ENCODE peak calls at places on chromosomes 3 and 15, in five cellular contexts. F is lower lobe of right lung, B is choroid plexus epithelial cell, A is A549, T is suprapubic skin. R is an unnamed sample.

GRCh38 chr15:71278989-71279756 is 163.9 kb downstream of the THSD4 start:
- DNase-seq in F (peak; percentile 55), B (peak; percentile 99), A (peak; percentile 78), T (peak; percentile 81), R (peak; percentile 29)

GRCh38 chr3:4819294-4819693 is 159.9 kb upstream of the BHLHE40 start:
- DNase-seq in F (no peak), B (no peak), A (no peak), T (no peak), R (no peak)

GRCh38 chr3:16860234-16860633 is 24.5 kb upstream of the PLCL2 start:
- DNase-seq in F (no peak), B (no peak), A (no peak), T (no peak), R (no peak)

GRCh38 chr3:48915296-48915695 is 3.3 kb upstream of the ARIH2 start:
- DNase-seq in F (no peak), B (peak; percentile 53), A (no peak), T (peak; percentile 28), R (no peak)

GRCh38 chr3:122356402-122356801 is 26.6 kb downstream of the MIX23 start:
- DNase-seq in F (no peak), B (peak; percentile 63), A (peak; percentile 31), T (no peak), R (no peak)

GRCh38 chr15:91553455-91553854 is 300.1 kb upstream of the SLCO3A1 start:
- DNase-seq in F (no peak), B (no peak), A (no peak), T (no peak), R (no peak)

GRCh38 chr3:184325715-184326114 is 11.3 kb downstream of the EIF4G1 start:
- DNase-seq in F (no peak), B (no peak), A (no peak), T (no peak), R (no peak)

GRCh38 chr3:150194957-150195356 is 213.1 kb upstream of the TSC22D2 start:
- DNase-seq in F (no peak), B (no peak), A (no peak), T (no peak), R (no peak)

GRCh38 chr15:68984589-68984988 is 29.9 kb upstream of the NOX5 start:
- DNase-seq in F (no peak), B (no peak), A (no peak), T (no peak), R (no peak)

GRCh38 chr15:60717008-60717407 is 238.1 kb upstream of the ICE2 start:
- DNase-seq in F (no peak), B (no peak), A (no peak), T (no peak), R (no peak)

GRCh38 chr15:83092309-83092976 is 15.0 kb upstream of the TM6SF1 start:
- DNase-seq in F (peak; percentile 65), B (peak; percentile 80), A (no peak), T (no peak), R (no peak)

GRCh38 chr15:86629957-86630356 is 550.3 kb downstream of the AGBL1 start:
- DNase-seq in F (no peak), B (no peak), A (no peak), T (no peak), R (no peak)

GRCh38 chr3:38032328-38032865 is 3.0 kb upstream of the PLCD1 start:
- DNase-seq in F (no peak), B (no peak), A (no peak), T (no peak), R (no peak)

GRCh38 chr3:59326246-59327024 is 276.6 kb upstream of the CFAP20DC start:
- DNase-seq in F (no peak), B (no peak), A (no peak), T (no peak), R (no peak)

GRCh38 chr3:50126287-50127211 is 28.6 kb upstream of the SEMA3F start:
- DNase-seq in F (peak; percentile 39), B (peak; percentile 56), A (no peak), T (no peak), R (no peak)

GRCh38 chr15:83904107-83904720 is 250.3 kb downstream of the ADAMTSL3 start:
- DNase-seq in F (no peak), B (peak; percentile 95), A (no peak), T (no peak), R (peak; percentile 35)

GRCh38 chr15:83655237-83655616 is 1.3 kb downstream of the ADAMTSL3 start:
- DNase-seq in F (no peak), B (no peak), A (no peak), T (no peak), R (no peak)

GRCh38 chr3:43770426-43771103 is 79.8 kb downstream of the ABHD5 start:
- DNase-seq in F (peak; percentile 68), B (peak; percentile 23), A (peak; percentile 56), T (peak; percentile 84), R (no peak)

GRCh38 chr15:51649659-51650521 is 27.3 kb upstream of the DMXL2 start:
- DNase-seq in F (no peak), B (peak; percentile 91), A (peak; percentile 75), T (no peak), R (peak; percentile 37)

GRCh38 chr15:22224241-22224671 is 143.9 kb downstream of the OR4M2 start:
- DNase-seq in F (no peak), B (no peak), A (no peak), T (no peak), R (no peak)

GRCh38 chr15:100141304-100142080 is 200.3 kb downstream of the ADAMTS17 start:
- DNase-seq in F (no peak), B (peak; percentile 11), A (no peak), T (no peak), R (no peak)

GRCh38 chr15:98730860-98731711 is 82.7 kb downstream of the IGF1R start:
- DNase-seq in F (no peak), B (no peak), A (no peak), T (no peak), R (no peak)

GRCh38 chr3:127746400-127747057 is 73.8 kb downstream of the ABTB1 start:
- DNase-seq in F (no peak), B (no peak), A (peak; percentile 76), T (no peak), R (no peak)

GRCh38 chr15:49423021-49423420 is at the start of gene FGF7:
- DNase-seq in F (no peak), B (peak; percentile 64), A (no peak), T (no peak), R (no peak)

GRCh38 chr3:38725726-38726410 is 76.4 kb upstream of the SCN5A start:
- DNase-seq in F (no peak), B (no peak), A (no peak), T (no peak), R (no peak)

GRCh38 chr15:52114256-52114655 is 1.7 kb upstream of the BCL2L10 start:
- DNase-seq in F (no peak), B (no peak), A (no peak), T (no peak), R (no peak)

GRCh38 chr3:55704521-55704920 is 217.4 kb upstream of the WNT5A start:
- DNase-seq in F (no peak), B (peak; percentile 84), A (no peak), T (no peak), R (no peak)

GRCh38 chr15:60745469-60745971 is 266.6 kb upstream of the ICE2 start:
- DNase-seq in F (no peak), B (peak; percentile 30), A (no peak), T (no peak), R (no peak)

GRCh38 chr15:36501063-36501678 is 78.3 kb upstream of the CDIN1 start:
- DNase-seq in F (no peak), B (peak; percentile 83), A (peak; percentile 13), T (no peak), R (peak; percentile 22)

GRCh38 chr3:149487598-149488197 is 13.2 kb downstream of the TM4SF4 start:
- DNase-seq in F (no peak), B (no peak), A (no peak), T (no peak), R (no peak)

GRCh38 chr3:157275832-157276231 is 115.9 kb upstream of the CCNL1 start:
- DNase-seq in F (no peak), B (no peak), A (no peak), T (no peak), R (no peak)

GRCh38 chr15:100009372-100009771 is 276.1 kb upstream of the LYSMD4 start:
- DNase-seq in F (no peak), B (no peak), A (no peak), T (peak; percentile 34), R (no peak)

GRCh38 chr15:23912191-23912590 is 225.1 kb upstream of the NDN start:
- DNase-seq in F (no peak), B (no peak), A (no peak), T (no peak), R (no peak)

GRCh38 chr15:78000927-78001249 is 76.6 kb downstream of the TBC1D2B start:
- DNase-seq in F (peak; percentile 38), B (no peak), A (no peak), T (no peak), R (no peak)

GRCh38 chr3:152203677-152204076 is 65.1 kb upstream of the MBNL1 start:
- DNase-seq in F (no peak), B (no peak), A (no peak), T (no peak), R (no peak)
- H3K4me3 ChIP-seq in F (peak overlapping the region; percentile 41), B (no peak overlapping the region), A (peak overlapping the region; percentile 19), T (peak overlapping the region; percentile 31), R (no peak overlapping the region)

GRCh38 chr3:197555281-197556261 is at the start of gene BDH1:
- DNase-seq in F (peak; percentile 64), B (peak; percentile 14), A (no peak), T (no peak), R (no peak)
- TF ChIP-seq CTCF in F (no peak), B (no peak), A (no peak), T (no peak), R (no peak)

GRCh38 chr3:179016979-179017670 is 54.5 kb downstream of the ZMAT3 start:
- DNase-seq in F (no peak), B (no peak), A (no peak), T (no peak), R (no peak)
- H3K4me3 ChIP-seq in F (no peak overlapping the region), B (no peak overlapping the region), A (no peak overlapping the region), T (no peak overlapping the region), R (no peak overlapping the region)

DNA sequence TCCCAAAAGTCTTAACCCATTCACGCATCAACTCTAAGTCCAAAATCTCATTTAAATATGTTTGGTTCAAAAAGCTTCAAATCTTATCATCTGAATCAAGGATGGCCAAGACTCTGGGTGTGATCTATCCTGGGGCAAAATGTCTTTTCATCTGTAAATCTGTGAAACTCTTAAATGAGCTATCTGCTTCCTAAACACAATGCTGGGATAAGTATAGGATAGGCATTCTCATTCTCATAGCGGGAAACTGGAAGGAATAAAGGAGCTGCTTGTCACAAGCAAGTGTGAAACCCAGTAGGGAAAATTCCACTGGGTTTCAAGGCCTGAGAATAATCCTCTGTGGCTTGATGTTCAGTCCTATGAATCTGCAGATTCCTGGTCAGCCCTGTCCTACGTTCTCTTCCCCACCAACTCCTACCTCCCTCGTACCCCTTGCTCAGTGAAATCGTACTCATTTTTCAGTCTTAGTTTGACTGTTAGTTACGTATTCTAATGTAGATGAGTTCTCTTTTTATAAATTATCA is 156.7 kb downstream of the EPHA3 start:
- DNase-seq in F (no peak), B (no peak), A (no peak), T (no peak), R (no peak)
- TF ChIP-seq CTCF in F (no peak), B (no peak), A (no peak), T (no peak), R (no peak)

GRCh38 chr15:66816201-66816600 is 114.2 kb downstream of the SMAD6 start:
- DNase-seq in F (no peak), B (no peak), A (no peak), T (no peak), R (no peak)
- H3K4me3 ChIP-seq in F (no peak overlapping the region), B (no peak overlapping the region), A (no peak overlapping the region), T (no peak overlapping the region), R (no peak overlapping the region)

R was measured in epithelial cell of proximal tubule.